ENCODE peak calls at places on chromosome 22, in eight cellular contexts. Z is HAP-1, K is tibial artery, C is IMR-90, T is heart left ventricle, H is heart right ventricle, U is trophoblast cell, V is stomach. W is an unnamed sample. For H3K36me3 and H3K4me1, the result is how much of the 10 kb centered on the place peaks cover.

GRCh38 chr22:43346521-43346929 is 3.4 kb upstream of the SCUBE1 start:
- DNase-seq in Z (peak), K (no peak), H (peak), T (no peak), V (peak), C (no peak), U (peak), W (peak)

GRCh38 chr22:47245786-47246185 is 483.3 kb downstream of the TBC1D22A start:
- DNase-seq in T (no peak), H (no peak), Z (no peak), V (no peak), C (no peak), U (no peak), K (no peak), W (no peak)

GRCh38 chr22:44917372-44918165 is 92.2 kb downstream of the PHF21B start:
- DNase-seq in V (no peak), Z (no peak), T (no peak), U (no peak), K (peak), H (no peak), C (no peak), W (no peak)

GRCh38 chr22:45302047-45302446 is 7.7 kb upstream of the FAM118A start:
- DNase-seq in C (peak), K (no peak), T (no peak), Z (no peak), H (no peak), U (peak), V (no peak), W (peak)

GRCh38 chr22:24433868-24434471 is 6.6 kb downstream of the ADORA2A start:
- DNase-seq in U (peak), V (no peak), T (peak), Z (no peak), C (peak), K (peak), H (no peak), W (peak)

GRCh38 chr22:22738959-22739585 is 94.7 kb downstream of the GGTLC2 start:
- DNase-seq in K (no peak), V (no peak), T (no peak), C (no peak), Z (no peak), U (peak), H (no peak), W (no peak)

GRCh38 chr22:43377486-43377995 is 34.3 kb upstream of the MPPED1 start:
- DNase-seq in V (no peak), H (no peak), T (no peak), C (peak), K (no peak), U (no peak), Z (no peak), W (no peak)

GRCh38 chr22:47600281-47600680 is 837.8 kb downstream of the TBC1D22A start:
- DNase-seq in C (no peak), Z (no peak), V (no peak), T (no peak), H (no peak), K (no peak), U (no peak), W (no peak)

GRCh38 chr22:25783856-25784255 is 41.9 kb downstream of the MYO18B start:
- DNase-seq in V (no peak), H (no peak), K (no peak), U (no peak), Z (no peak), T (no peak), C (no peak), W (no peak)

DNA sequence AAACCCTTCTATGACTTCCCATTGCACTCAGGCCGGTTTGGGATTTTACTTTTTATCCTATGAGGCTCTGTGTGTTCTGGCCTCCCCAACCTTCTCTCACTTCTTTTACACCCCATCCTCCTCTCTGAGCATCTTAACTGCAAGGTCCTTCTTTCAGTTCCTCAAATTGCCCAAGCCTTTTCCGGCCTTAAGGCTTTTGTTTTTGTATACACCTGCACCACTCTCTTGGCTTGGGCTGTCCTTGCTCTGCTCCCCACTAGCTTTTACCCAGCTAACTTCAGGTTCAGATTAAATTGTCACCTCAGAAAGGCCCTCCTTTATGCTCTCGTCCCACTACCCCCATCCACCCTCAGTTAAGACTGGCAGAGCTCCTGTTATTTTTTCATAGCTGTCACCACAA is 55.5 kb downstream of the FAM83F start:
- DNase-seq in H (no peak), V (no peak), T (no peak), C (no peak), K (no peak), Z (no peak), U (no peak), W (no peak)
- H3K4me3 ChIP-seq in H (no peak), V (no peak), T (no peak), C (no peak), K (no peak), Z (no peak), U (no peak), W (no peak)

GRCh38 chr22:37287550-37287951 is 5.2 kb downstream of the CYTH4 start:
- DNase-seq in Z (no peak), T (no peak), K (no peak), U (no peak), V (no peak), C (no peak), H (no peak), W (no peak)
- H3K36me3 ChIP-seq in Z (under half), T (under half), K (under half), U (under half), V (under half), C (under half), H (under half), W (under half)

GRCh38 chr22:42074153-42074750 is at the start of gene PHETA2:
- DNase-seq in C (peak), Z (no peak), K (peak), H (no peak), V (peak), T (peak), U (peak), W (peak)
- H3K4me1 ChIP-seq in C (under half), Z (under half), K (half or more), H (half or more), V (under half), T (under half), U (under half), W (under half)

GRCh38 chr22:37237371-37238268 is 6.4 kb downstream of the RAC2 start:
- DNase-seq in H (no peak), T (no peak), Z (no peak), K (no peak), U (no peak), V (no peak), C (peak), W (no peak)
- H3K4me3 ChIP-seq in H (no peak), T (no peak), Z (no peak), K (no peak), U (no peak), V (no peak), C (no peak), W (no peak)